ENCODE peak calls at places on chromosomes 6 and 20, in six cellular contexts. Q is mucosa of descending colon, P is AG04450, T is SK-N-SH, X is heart right ventricle, R is neural progenitor cell. M is an unnamed sample.
A peak's percentile ranks its signal among the peaks of the same experiment; 100 is the strongest.

GRCh38 chr6:17923401-17923863 is 64.0 kb downstream of the KIF13A start:
- DNase-seq in X (no peak), T (no peak), R (no peak), Q (no peak), P (no peak), M (no peak)

GRCh38 chr6:125986956-125987617 is 747 bp downstream of the TRMT11 start:
- DNase-seq in X (no peak), P (no peak), Q (no peak), T (peak; percentile 9), R (no peak), M (no peak)

GRCh38 chr20:48769111-48769879 is 58.5 kb downstream of the PREX1 start:
- DNase-seq in X (no peak), P (no peak), Q (peak; percentile 21), R (no peak), T (no peak), M (no peak)

GRCh38 chr6:63504777-63505384 is 67.4 kb upstream of the LOC128125822 start:
- DNase-seq in T (no peak), R (no peak), Q (no peak), X (no peak), P (no peak), M (no peak)

GRCh38 chr6:159875194-159875593 is 15.6 kb upstream of the MAS1 start:
- DNase-seq in Q (no peak), P (no peak), T (no peak), X (no peak), R (no peak), M (no peak)

GRCh38 chr20:22003680-22004079 is 298.2 kb downstream of the PAX1 start:
- DNase-seq in X (no peak), Q (no peak), P (no peak), R (no peak), T (no peak), M (no peak)

GRCh38 chr6:158853072-158853871 is 34.1 kb upstream of the EZR start:
- DNase-seq in T (no peak), R (peak; percentile 74), X (no peak), P (no peak), Q (peak; percentile 89), M (peak; percentile 94)

GRCh38 chr20:53070224-53070623 is 98.1 kb downstream of the TSHZ2 start:
- DNase-seq in X (no peak), P (no peak), R (no peak), Q (no peak), T (no peak), M (no peak)

GRCh38 chr6:145820000-145820399 is 5.4 kb upstream of the FBXO30 start:
- DNase-seq in R (no peak), Q (no peak), T (no peak), X (no peak), P (no peak), M (no peak)

GRCh38 chr6:36906539-36906938 is 20.8 kb downstream of the C6orf89 start:
- DNase-seq in X (peak; percentile 67), T (no peak), R (no peak), P (no peak), Q (no peak), M (peak; percentile 20)

GRCh38 chr20:50837532-50838321 is 42.9 kb downstream of the BCAS4 start:
- DNase-seq in P (peak; percentile 80), Q (no peak), R (no peak), T (no peak), X (peak; percentile 41), M (no peak)

GRCh38 chr20:839015-839414 is 5.5 kb downstream of the FAM110A start:
- DNase-seq in Q (peak; percentile 1), T (no peak), X (no peak), R (no peak), P (no peak), M (no peak)

GRCh38 chr6:84362180-84362821 is 134.9 kb upstream of the CEP162 start:
- DNase-seq in P (no peak), Q (no peak), X (no peak), R (no peak), T (no peak), M (no peak)

GRCh38 chr6:134774244-134774643 is 175.7 kb downstream of the ALDH8A1 start:
- DNase-seq in Q (no peak), T (no peak), R (no peak), X (no peak), P (peak; percentile 84), M (no peak)

GRCh38 chr20:61047515-61047914 is 204.5 kb upstream of the CDH4 start:
- DNase-seq in T (no peak), Q (no peak), X (no peak), P (no peak), R (no peak), M (no peak)

GRCh38 chr6:4957521-4958231 is 46.2 kb downstream of the RPP40 start:
- DNase-seq in P (no peak), T (no peak), Q (no peak), X (no peak), R (peak; percentile 44), M (no peak)

GRCh38 chr6:27518881-27519795 is 46.2 kb upstream of the ZNF184 start:
- DNase-seq in P (peak; percentile 79), Q (peak; percentile 59), T (peak; percentile 67), R (peak; percentile 81), X (peak; percentile 43), M (peak; percentile 68)

GRCh38 chr6:12105271-12105670 is 93.2 kb downstream of the HIVEP1 start:
- DNase-seq in R (no peak), P (no peak), T (no peak), X (no peak), Q (no peak), M (no peak)

GRCh38 chr6:158041370-158041769 is 59.7 kb downstream of the SYNJ2 start:
- DNase-seq in Q (no peak), P (no peak), X (no peak), T (no peak), R (no peak), M (no peak)

GRCh38 chr6:119079288-119079809 is 885 bp upstream of the FAM184A start:
- DNase-seq in X (no peak), P (no peak), Q (no peak), T (no peak), R (no peak), M (no peak)

GRCh38 chr6:1001655-1002349 is 308.9 kb upstream of the EXOC2 start:
- DNase-seq in X (no peak), R (no peak), T (no peak), P (no peak), Q (no peak), M (no peak)

GRCh38 chr6:146312606-146313005 is 231.0 kb upstream of the RAB32 start:
- DNase-seq in Q (no peak), P (no peak), R (no peak), X (no peak), T (no peak), M (no peak)

GRCh38 chr20:63140683-63141433 is 75.1 kb downstream of the YTHDF1 start:
- DNase-seq in P (no peak), X (peak; percentile 8), T (no peak), R (no peak), Q (peak; percentile 5), M (no peak)

DNA sequence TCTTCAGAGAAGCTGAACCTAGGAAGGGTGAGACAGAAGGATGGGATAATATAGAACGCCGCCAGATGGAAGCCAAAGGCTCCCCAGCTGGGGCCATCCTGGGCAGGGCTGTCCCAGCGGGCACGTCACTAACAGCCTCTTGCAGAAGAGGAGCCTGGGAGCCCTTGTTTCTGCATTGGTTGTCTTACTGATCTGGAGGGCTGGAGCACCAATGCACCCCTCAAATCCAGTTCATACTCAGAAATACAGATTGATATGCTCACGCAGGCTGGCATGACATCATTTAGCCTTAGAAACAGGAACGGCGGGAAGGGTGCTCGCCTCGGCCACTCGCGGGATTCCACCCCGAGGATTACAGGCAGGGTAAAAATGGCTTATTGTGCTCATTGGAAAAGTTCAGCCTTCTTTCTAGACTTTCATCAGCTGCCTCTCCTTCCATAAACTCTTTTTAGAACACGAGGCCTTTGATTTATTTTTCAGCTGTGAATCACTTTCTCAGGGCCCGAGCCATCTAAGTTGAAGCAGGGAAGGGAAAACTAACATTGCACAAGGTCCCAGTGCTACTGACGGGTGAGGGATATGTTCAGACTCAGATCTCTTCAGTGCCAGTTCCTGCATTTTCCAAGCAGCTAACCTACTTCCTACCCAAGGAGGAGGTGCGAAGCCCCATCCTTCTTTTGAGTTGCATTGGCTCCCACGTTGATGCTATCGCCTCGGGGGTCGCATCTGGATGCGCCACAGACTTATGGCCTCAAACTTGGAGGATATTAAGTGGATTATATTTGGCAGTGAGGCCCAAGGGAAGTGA is 82.3 kb downstream of the GMPR start:
- DNase-seq in T (no peak), Q (no peak), X (no peak), P (peak; percentile 60), R (no peak), M (no peak)
- H3K4me3 ChIP-seq in T (no peak overlapping the region), Q (no peak overlapping the region), X (peak overlapping the region; percentile 22), P (peak overlapping the region; percentile 42), R (no peak overlapping the region), M (no peak overlapping the region)

DNA sequence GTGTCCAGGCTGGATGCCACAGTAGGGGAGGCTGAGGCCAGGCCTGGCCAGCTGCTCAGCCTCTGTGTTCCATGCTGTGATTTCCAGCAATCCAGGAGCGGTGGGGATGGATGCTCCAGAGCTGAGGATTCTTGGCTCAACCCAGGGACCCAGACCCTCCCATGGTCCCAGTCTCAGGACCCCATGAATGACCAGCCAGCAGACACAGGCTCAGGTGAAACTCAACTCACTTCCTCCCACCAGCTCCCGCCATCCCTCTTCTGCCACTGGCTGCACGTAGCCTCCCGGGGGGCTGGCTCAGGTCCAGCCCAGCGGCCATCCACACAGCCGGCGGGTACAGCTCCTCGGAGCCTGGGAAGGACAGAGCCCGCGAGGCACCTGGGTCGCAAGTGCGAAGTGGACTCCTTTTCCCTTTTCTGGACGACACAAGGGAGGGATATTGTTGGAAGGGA is 54.5 kb upstream of the DACT2 start:
- DNase-seq in X (no peak), R (no peak), P (no peak), T (no peak), Q (peak; percentile 16), M (no peak)
- H3K9me3 ChIP-seq in X (no peaks in the 10 kb centered on the region), R (no peaks in the 10 kb centered on the region), P (peaks cover 95% of the 10 kb centered on the region), T (no peaks in the 10 kb centered on the region), Q (no peaks in the 10 kb centered on the region), M (no peaks in the 10 kb centered on the region)

DNA sequence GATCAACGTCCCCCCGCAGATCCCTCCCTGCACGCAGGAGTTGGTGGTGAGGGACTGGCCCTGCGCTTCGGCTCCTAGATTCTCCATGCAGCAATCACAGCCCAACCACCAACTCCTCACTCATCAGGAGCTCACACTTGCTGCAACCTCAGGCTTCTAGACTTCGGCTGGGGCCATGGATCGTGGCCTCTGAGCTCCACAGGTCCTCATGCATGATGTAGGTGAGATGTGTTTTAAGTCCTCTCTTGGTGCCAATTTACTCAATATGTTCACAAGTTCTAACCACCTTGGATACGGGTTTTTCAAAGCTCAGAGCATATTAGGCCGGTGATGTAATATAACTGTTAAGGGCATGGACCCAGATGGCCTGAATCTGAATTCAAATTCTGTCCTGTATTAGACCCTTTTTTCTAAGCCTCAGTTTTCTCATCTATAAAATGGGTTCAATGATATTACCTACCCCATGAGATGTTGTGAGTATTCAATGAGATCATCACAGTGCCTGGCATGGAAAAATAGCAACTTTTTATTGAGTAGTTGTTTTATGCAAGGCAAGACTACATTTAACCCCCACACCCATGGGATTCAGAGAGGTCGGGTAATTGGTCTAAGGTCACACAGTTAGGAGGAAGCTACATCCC is 31.0 kb downstream of the SUN5 start:
- DNase-seq in Q (no peak), P (no peak), X (no peak), R (no peak), T (no peak), M (no peak)
- H3K4me3 ChIP-seq in Q (no peak overlapping the region), P (no peak overlapping the region), X (no peak overlapping the region), R (no peak overlapping the region), T (no peak overlapping the region), M (no peak overlapping the region)

DNA sequence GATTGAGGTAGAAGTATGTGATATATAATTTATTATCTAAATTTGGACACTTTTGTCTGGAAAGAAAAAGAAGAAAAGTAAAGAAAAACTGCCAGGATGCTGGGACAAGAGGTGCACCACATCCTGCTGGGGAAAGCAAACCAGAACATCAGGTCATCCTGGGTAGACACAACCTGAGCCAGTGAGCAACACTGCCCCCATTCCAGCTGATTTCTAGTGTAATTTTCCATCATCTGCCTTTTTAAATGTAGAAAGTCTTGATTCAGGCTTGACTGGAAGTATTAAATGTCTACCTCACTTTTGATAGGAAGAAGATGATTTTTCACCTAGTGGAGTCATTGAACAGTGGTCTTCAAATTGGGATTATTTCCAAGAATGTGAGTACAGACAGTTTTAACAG is 1164.5 kb upstream of the CITED2 start:
- DNase-seq in T (no peak), R (no peak), P (no peak), X (no peak), Q (no peak), M (no peak)
- H3K9me3 ChIP-seq in T (peaks cover 16% of the 10 kb centered on the region), R (no peaks in the 10 kb centered on the region), P (no peaks in the 10 kb centered on the region), X (peaks cover 26% of the 10 kb centered on the region), Q (no peaks in the 10 kb centered on the region), M (no peaks in the 10 kb centered on the region)